ENCODE peak calls at places on chromosomes 6 and 20, in ten cellular contexts. A, W, K, T, B, F, Z, I, V and P are unnamed samples.

GRCh38 chr6:20811112-20811746 is 277.0 kb downstream of the CDKAL1 start:
- DNase-seq in V (peak; percentile 12), A (no peak), W (no peak), B (peak; percentile 83), T (peak; percentile 98), F (no peak), I (no peak), Z (peak; percentile 92), K (peak; percentile 45), P (no peak)

GRCh38 chr6:35385457-35386202 is 43.3 kb downstream of the PPARD start:
- DNase-seq in V (no peak), K (peak; percentile 24), W (no peak), B (peak; percentile 69), Z (no peak), T (no peak), A (no peak), I (no peak), F (no peak), P (peak; percentile 33)

GRCh38 chr6:150018846-150019580 is 6.3 kb downstream of the RAET1L start:
- DNase-seq in A (no peak), V (no peak), I (no peak), W (no peak), F (no peak), K (no peak), T (no peak), B (no peak), Z (no peak), P (no peak)

GRCh38 chr6:24356310-24357035 is 1.4 kb downstream of the DCDC2 start:
- DNase-seq in K (no peak), A (no peak), I (no peak), Z (no peak), B (no peak), F (no peak), W (no peak), T (no peak), V (no peak), P (no peak)

GRCh38 chr6:93621400-93621799 is 202.0 kb upstream of the EPHA7 start:
- DNase-seq in T (no peak), I (no peak), B (no peak), A (no peak), K (no peak), V (no peak), F (no peak), W (no peak), Z (no peak), P (no peak)

GRCh38 chr20:39195495-39196129 is 233.5 kb downstream of the DHX35 start:
- DNase-seq in F (no peak), Z (no peak), I (no peak), T (no peak), B (no peak), K (no peak), W (peak; percentile 17), A (no peak), V (peak; percentile 11), P (peak; percentile 28)

GRCh38 chr6:88843040-88843439 is 120.4 kb downstream of the RNGTT start:
- DNase-seq in F (no peak), I (no peak), K (no peak), Z (peak; percentile 14), V (no peak), W (no peak), A (no peak), T (peak; percentile 40), B (peak; percentile 75), P (no peak)

GRCh38 chr6:143097224-143097795 is 36.6 kb downstream of the AIG1 start:
- DNase-seq in A (no peak), I (no peak), W (no peak), K (no peak), Z (no peak), T (no peak), V (no peak), B (no peak), F (no peak), P (no peak)

GRCh38 chr20:62523473-62524203 is 47.8 kb upstream of the GATA5 start:
- DNase-seq in A (peak; percentile 87), W (no peak), K (no peak), Z (peak; percentile 49), B (peak; percentile 22), I (peak; percentile 29), T (no peak), F (no peak), V (no peak), P (peak; percentile 82)

GRCh38 chr6:41344865-41345264 is 9.5 kb downstream of the NCR2 start:
- DNase-seq in A (peak; percentile 15), V (no peak), T (no peak), I (no peak), Z (no peak), K (peak; percentile 47), F (no peak), W (no peak), B (no peak), P (no peak)

GRCh38 chr20:40562031-40562430 is 127.0 kb downstream of the MAFB start:
- DNase-seq in F (no peak), A (no peak), V (no peak), B (peak; percentile 58), W (no peak), K (peak; percentile 51), Z (peak; percentile 79), I (no peak), T (no peak), P (peak; percentile 75)

GRCh38 chr6:113809818-113810217 is 47.3 kb upstream of the MARCKS start:
- DNase-seq in K (no peak), A (no peak), Z (no peak), T (no peak), V (peak; percentile 85), I (no peak), B (no peak), W (no peak), F (peak; percentile 13), P (peak; percentile 46)

GRCh38 chr6:140440223-140440810 is 1065.9 kb upstream of the CITED2 start:
- DNase-seq in Z (no peak), I (no peak), W (no peak), K (no peak), A (no peak), B (no peak), T (no peak), V (no peak), F (no peak), P (no peak)

GRCh38 chr6:1229808-1230207 is 82.1 kb upstream of the FOXQ1 start:
- DNase-seq in K (no peak), F (no peak), T (no peak), Z (no peak), B (no peak), W (no peak), I (no peak), A (no peak), V (no peak), P (no peak)

GRCh38 chr6:136547336-136547735 is 2.9 kb downstream of the MAP7 start:
- DNase-seq in B (peak; percentile 63), F (peak; percentile 63), T (no peak), I (no peak), A (no peak), Z (peak; percentile 37), K (peak; percentile 35), V (peak; percentile 78), W (peak; percentile 29), P (peak; percentile 68)

GRCh38 chr6:104527311-104527710 is 332.4 kb downstream of the HACE1 start:
- DNase-seq in B (no peak), I (no peak), K (no peak), F (peak; percentile 41), T (no peak), W (no peak), A (no peak), V (peak; percentile 72), Z (no peak), P (peak; percentile 44)

GRCh38 chr20:51087306-51087705 is 64.4 kb upstream of the KCNG1 start:
- DNase-seq in A (no peak), T (no peak), K (peak; percentile 70), F (no peak), V (no peak), I (no peak), W (no peak), B (no peak), Z (no peak), P (no peak)

GRCh38 chr6:161261325-161261724 is 12.5 kb downstream of the AGPAT4 start:
- DNase-seq in I (no peak), A (no peak), Z (peak; percentile 59), T (no peak), K (no peak), W (no peak), V (no peak), F (no peak), B (no peak), P (no peak)

GRCh38 chr6:147974376-147974775 is 368.3 kb upstream of the SASH1 start:
- DNase-seq in K (no peak), I (no peak), V (no peak), A (no peak), W (no peak), F (no peak), T (peak; percentile 63), Z (peak; percentile 56), B (no peak), P (no peak)

GRCh38 chr20:62122659-62123449 is 579 bp downstream of the LSM14B start:
- DNase-seq in F (peak; percentile 15), K (peak; percentile 40), B (peak; percentile 39), V (no peak), W (no peak), Z (no peak), T (no peak), A (peak; percentile 48), I (peak; percentile 35), P (peak; percentile 51)

GRCh38 chr6:6806793-6807518 is 218.4 kb downstream of the LY86 start:
- DNase-seq in A (no peak), W (no peak), T (no peak), F (peak; percentile 45), B (no peak), Z (no peak), K (no peak), V (peak; percentile 81), I (no peak), P (peak; percentile 96)

GRCh38 chr6:143115698-143116097 is 55.0 kb downstream of the AIG1 start:
- DNase-seq in A (no peak), T (no peak), V (no peak), I (no peak), Z (no peak), B (no peak), F (no peak), K (no peak), W (no peak), P (no peak)

GRCh38 chr20:62739581-62740285 is 31.1 kb downstream of the NTSR1 start:
- DNase-seq in B (peak; percentile 58), V (peak; percentile 21), F (no peak), I (peak; percentile 40), A (peak; percentile 45), K (peak; percentile 45), Z (peak; percentile 92), W (peak; percentile 54), T (no peak), P (peak; percentile 85)

GRCh38 chr6:165181951-165182414 is 127.4 kb downstream of the C6orf118 start:
- DNase-seq in F (peak; percentile 77), T (peak; percentile 45), I (no peak), Z (peak; percentile 14), A (no peak), V (no peak), B (peak; percentile 63), W (no peak), K (no peak), P (peak; percentile 71)

GRCh38 chr6:32941412-32941784 is 570 bp upstream of the HLA-DMB start:
- DNase-seq in I (no peak), A (peak; percentile 55), K (peak; percentile 52), B (no peak), Z (no peak), W (no peak), F (no peak), T (no peak), V (peak; percentile 79), P (no peak)

GRCh38 chr6:75204222-75204958 is 1.5 kb downstream of the COL12A1 start:
- DNase-seq in I (no peak), B (peak; percentile 68), A (peak; percentile 55), F (peak; percentile 79), T (no peak), V (peak; percentile 51), K (peak; percentile 54), Z (peak; percentile 82), W (peak; percentile 23), P (peak; percentile 63)

GRCh38 chr20:25042531-25043498 is 15.1 kb downstream of the ACSS1 start:
- DNase-seq in Z (no peak), F (peak; percentile 56), W (no peak), A (peak; percentile 44), B (no peak), K (peak; percentile 72), T (no peak), V (peak; percentile 93), I (no peak), P (peak; percentile 92)

GRCh38 chr20:58091810-58092209 is 136.6 kb downstream of the ANKRD60 start:
- DNase-seq in Z (no peak), T (no peak), I (no peak), A (no peak), K (no peak), W (no peak), B (no peak), V (no peak), F (no peak), P (no peak)